ENCODE peak calls at places on chromosomes 5 and 9, in four cellular contexts. H is M059J, Y is Ammon's horn, C is endothelial cell. O is an unnamed sample.

GRCh38 chr5:160325716-160326115 is 13.4 kb upstream of the CCNJL start:
- DNase-seq in H (no peak), C (no peak), Y (no peak), O (no peak)

GRCh38 chr5:111932628-111933027 is 175.6 kb upstream of the NREP start:
- DNase-seq in H (peak), Y (no peak), C (no peak), O (peak)

GRCh38 chr9:78668148-78668825 is 371.4 kb downstream of the PSAT1 start:
- DNase-seq in C (no peak), H (peak), Y (no peak), O (peak)

GRCh38 chr5:147055850-147056523 is 177.4 kb upstream of the PPP2R2B start:
- DNase-seq in H (no peak), C (no peak), Y (peak), O (no peak)

GRCh38 chr5:156411-157072 is 34.8 kb upstream of the LRRC14B start:
- DNase-seq in H (no peak), Y (no peak), C (no peak), O (peak)

GRCh38 chr9:89529243-89530030 is 31.5 kb upstream of the SEMA4D start:
- DNase-seq in C (no peak), H (no peak), Y (peak), O (no peak)

GRCh38 chr9:4020038-4020746 is 279.7 kb downstream of the GLIS3 start:
- DNase-seq in Y (no peak), C (no peak), H (peak), O (peak)

GRCh38 chr9:134435527-134436355 is 109.5 kb downstream of the RXRA start:
- DNase-seq in H (no peak), C (no peak), Y (peak), O (no peak)

GRCh38 chr9:107292811-107293554 is 9.9 kb downstream of the RAD23B start:
- DNase-seq in H (no peak), C (no peak), Y (no peak), O (no peak)

GRCh38 chr5:132180134-132180745 is 47.4 kb downstream of the P4HA2 start:
- DNase-seq in C (peak), H (peak), Y (peak), O (peak)

GRCh38 chr9:135770203-135770535 is 68.2 kb downstream of the KCNT1 start:
- DNase-seq in H (no peak), C (no peak), Y (no peak), O (no peak)

GRCh38 chr9:84216151-84216550 is 124.4 kb downstream of the SLC28A3 start:
- DNase-seq in Y (no peak), C (no peak), H (peak), O (peak)

GRCh38 chr9:72864327-72864726 is 88.5 kb downstream of the ALDH1A1 start:
- DNase-seq in C (no peak), Y (no peak), H (peak), O (no peak)

GRCh38 chr5:67543704-67544103 is 347.1 kb upstream of the CD180 start:
- DNase-seq in C (no peak), Y (no peak), H (no peak), O (no peak)